ENCODE peak calls at places on chromosomes 6 and 20, in eight cellular contexts. Q, I, V, J, C, P, A and O are unnamed samples.
A peak's percentile ranks its signal among the peaks of the same experiment; 100 is the strongest.

GRCh38 chr20:44590980-44591778 is 8.8 kb downstream of the PKIG start:
- DNase-seq in Q (no peak), I (no peak), V (no peak), J (no peak), C (no peak), P (no peak), A (no peak), O (no peak)

GRCh38 chr6:35611235-35611634 is 77.5 kb downstream of the FKBP5 start:
- DNase-seq in Q (no peak), I (no peak), V (peak; percentile 44), J (no peak), C (no peak), P (peak; percentile 25), A (no peak), O (no peak)

GRCh38 chr6:11848852-11849731 is 70.5 kb upstream of the ADTRP start:
- DNase-seq in Q (no peak), I (peak; percentile 69), V (peak; percentile 35), J (peak; percentile 35), C (no peak), P (no peak), A (no peak), O (no peak)

GRCh38 chr20:5085380-5085779 is 34.4 kb downstream of the PCNA start:
- DNase-seq in Q (no peak), I (no peak), V (no peak), J (no peak), C (no peak), P (no peak), A (no peak), O (no peak)

GRCh38 chr6:46969206-46969605 is 47.5 kb upstream of the ADGRF5 start:
- DNase-seq in Q (no peak), I (no peak), V (no peak), J (peak; percentile 60), C (no peak), P (no peak), A (no peak), O (no peak)

GRCh38 chr6:16651871-16652270 is 109.4 kb downstream of the ATXN1 start:
- DNase-seq in Q (no peak), I (no peak), V (no peak), J (peak; percentile 87), C (no peak), P (no peak), A (no peak), O (no peak)

GRCh38 chr6:20370393-20370792 is 31.3 kb upstream of the E2F3 start:
- DNase-seq in Q (no peak), I (no peak), V (no peak), J (no peak), C (no peak), P (no peak), A (no peak), O (no peak)

GRCh38 chr20:1392693-1393506 is at the start of gene FKBP1A:
- DNase-seq in Q (peak; percentile 91), I (peak; percentile 82), V (peak; percentile 92), J (peak; percentile 92), C (peak; percentile 90), P (peak; percentile 92), A (peak; percentile 99), O (peak; percentile 89)

GRCh38 chr20:37777556-37777955 is 83.7 kb downstream of the CTNNBL1 start:
- DNase-seq in Q (no peak), I (no peak), V (peak; percentile 62), J (no peak), C (no peak), P (no peak), A (no peak), O (no peak)

GRCh38 chr20:50286609-50287008 is 96.0 kb downstream of the CEBPB start:
- DNase-seq in Q (no peak), I (no peak), V (peak; percentile 91), J (peak; percentile 37), C (no peak), P (no peak), A (peak; percentile 46), O (no peak)

GRCh38 chr20:45782890-45783289 is 8.8 kb downstream of the WFDC3 start:
- DNase-seq in Q (no peak), I (no peak), V (no peak), J (peak; percentile 80), C (no peak), P (peak; percentile 21), A (peak; percentile 94), O (no peak)

GRCh38 chr6:71419954-71420692 is 131.5 kb downstream of the OGFRL1 start:
- DNase-seq in Q (peak; percentile 29), I (no peak), V (peak; percentile 47), J (no peak), C (no peak), P (no peak), A (peak; percentile 37), O (no peak)

GRCh38 chr6:161406633-161407032 is 132.8 kb upstream of the AGPAT4 start:
- DNase-seq in Q (no peak), I (no peak), V (peak; percentile 87), J (peak; percentile 95), C (no peak), P (no peak), A (peak; percentile 90), O (no peak)

GRCh38 chr20:22560817-22561216 is 23.6 kb downstream of the FOXA2 start:
- DNase-seq in Q (no peak), I (no peak), V (no peak), J (no peak), C (no peak), P (no peak), A (no peak), O (no peak)

GRCh38 chr20:34249291-34249690 is 8.1 kb downstream of the ASIP start:
- DNase-seq in Q (no peak), I (no peak), V (peak; percentile 31), J (no peak), C (no peak), P (no peak), A (no peak), O (no peak)

GRCh38 chr6:21992178-21992967 is 304.5 kb downstream of the PRL start:
- DNase-seq in Q (no peak), I (no peak), V (peak; percentile 68), J (peak; percentile 42), C (no peak), P (no peak), A (peak; percentile 64), O (no peak)

GRCh38 chr6:113600556-113601339 is 256.4 kb upstream of the MARCKS start:
- DNase-seq in Q (no peak), I (no peak), V (no peak), J (no peak), C (no peak), P (no peak), A (no peak), O (no peak)

GRCh38 chr6:88565409-88565811 is 398.0 kb downstream of the RNGTT start:
- DNase-seq in Q (no peak), I (no peak), V (no peak), J (peak; percentile 5), C (no peak), P (no peak), A (no peak), O (no peak)

GRCh38 chr6:79034865-79035264 is 43.2 kb downstream of the PHIP start:
- DNase-seq in Q (no peak), I (no peak), V (no peak), J (peak; percentile 51), C (no peak), P (no peak), A (no peak), O (no peak)

GRCh38 chr6:41963371-41963770 is 21.8 kb upstream of the CCND3 start:
- DNase-seq in Q (no peak), I (no peak), V (no peak), J (no peak), C (no peak), P (peak; percentile 7), A (no peak), O (no peak)

GRCh38 chr6:40328376-40328987 is 258.7 kb downstream of the LRFN2 start:
- DNase-seq in Q (no peak), I (peak; percentile 57), V (no peak), J (peak; percentile 52), C (peak; percentile 63), P (peak; percentile 30), A (peak; percentile 55), O (peak; percentile 12)